ENCODE peak calls at places on chromosomes 11 and 22, in five cellular contexts. S is H9, N is mesenchymal stem cell, F is trophoblast cell, A is H1. G is an unnamed sample.

GRCh38 chr22:43443072-43443471 is 31.3 kb downstream of the MPPED1 start:
- DNase-seq in S (no peak), N (no peak), F (no peak), A (no peak), G (no peak)

GRCh38 chr11:37343279-37343678 is 745.2 kb upstream of the RAG2 start:
- DNase-seq in S (no peak), N (no peak), F (no peak), A (no peak), G (no peak)

GRCh38 chr11:103929168-103929903 is 107.1 kb upstream of the DDI1 start:
- DNase-seq in S (no peak), N (no peak), F (no peak), A (no peak), G (no peak)

GRCh38 chr11:2558402-2558801 is 113.6 kb downstream of the KCNQ1 start:
- DNase-seq in S (no peak), N (no peak), F (no peak), A (no peak), G (no peak)

GRCh38 chr22:17969732-17970131 is 54.6 kb downstream of the MICAL3 start:
- DNase-seq in S (no peak), N (peak), F (peak), A (no peak), G (no peak)

GRCh38 chr11:125348704-125349635 is 147.1 kb downstream of the FEZ1 start:
- DNase-seq in S (peak), N (peak), F (peak), A (peak), G (no peak)

GRCh38 chr11:15622231-15622890 is 507.6 kb downstream of the INSC start:
- DNase-seq in S (peak), N (no peak), F (no peak), A (no peak), G (peak)

GRCh38 chr11:121406291-121406690 is 45.8 kb upstream of the SORL1 start:
- DNase-seq in S (peak), N (no peak), F (no peak), A (no peak), G (no peak)

GRCh38 chr11:9527481-9528140 is 45.9 kb upstream of the WEE1 start:
- DNase-seq in S (no peak), N (no peak), F (no peak), A (no peak), G (no peak)

GRCh38 chr11:841981-842369 is 354 bp downstream of the POLR2L start:
- DNase-seq in S (no peak), N (no peak), F (no peak), A (no peak), G (no peak)

GRCh38 chr11:113675003-113675471 is 31.1 kb downstream of the TMPRSS5 start:
- DNase-seq in S (no peak), N (peak), F (no peak), A (no peak), G (no peak)

GRCh38 chr22:23218867-23219251 is 38.5 kb downstream of the BCR start:
- DNase-seq in S (peak), N (peak), F (no peak), A (no peak), G (no peak)

GRCh38 chr11:38446336-38446735 is 1848.3 kb upstream of the RAG2 start:
- DNase-seq in S (no peak), N (no peak), F (no peak), A (no peak), G (no peak)

GRCh38 chr11:123560001-123560400 is 94.4 kb downstream of the SCN3B start:
- DNase-seq in S (no peak), N (peak), F (no peak), A (no peak), G (no peak)

GRCh38 chr11:81548123-81548522 is 1185.5 kb downstream of the FAM181B start:
- DNase-seq in S (no peak), N (no peak), F (no peak), A (no peak), G (no peak)

GRCh38 chr11:2295971-2296912 is 5.5 kb downstream of the C11orf21 start:
- DNase-seq in S (peak), N (no peak), F (no peak), A (no peak), G (no peak)

DNA sequence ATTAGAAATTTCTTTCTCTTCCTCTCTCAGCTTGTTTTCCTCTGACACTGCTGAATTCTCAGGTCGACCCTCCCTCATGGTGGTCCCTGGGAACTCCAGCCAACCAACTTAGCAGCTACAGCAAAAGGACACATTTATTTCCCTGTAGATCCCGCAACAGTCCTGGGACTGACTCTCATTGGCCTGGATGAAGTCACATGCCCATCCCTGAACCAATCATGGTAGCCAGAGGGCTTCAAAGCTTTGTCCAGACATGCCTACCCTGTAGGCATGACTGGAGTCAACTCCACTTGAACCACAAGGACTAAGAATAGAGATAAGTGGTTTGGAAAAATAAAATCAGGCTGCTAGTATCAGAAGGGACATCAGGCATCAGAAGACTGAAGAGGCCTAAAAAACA is 84.6 kb upstream of the LRRC55 start:
- DNase-seq in S (no peak), N (no peak), F (no peak), A (no peak), G (no peak)
- H2BK12ac ChIP-seq in S (no peak), N (no peak), F (no peak), A (no peak), G (no peak)

DNA sequence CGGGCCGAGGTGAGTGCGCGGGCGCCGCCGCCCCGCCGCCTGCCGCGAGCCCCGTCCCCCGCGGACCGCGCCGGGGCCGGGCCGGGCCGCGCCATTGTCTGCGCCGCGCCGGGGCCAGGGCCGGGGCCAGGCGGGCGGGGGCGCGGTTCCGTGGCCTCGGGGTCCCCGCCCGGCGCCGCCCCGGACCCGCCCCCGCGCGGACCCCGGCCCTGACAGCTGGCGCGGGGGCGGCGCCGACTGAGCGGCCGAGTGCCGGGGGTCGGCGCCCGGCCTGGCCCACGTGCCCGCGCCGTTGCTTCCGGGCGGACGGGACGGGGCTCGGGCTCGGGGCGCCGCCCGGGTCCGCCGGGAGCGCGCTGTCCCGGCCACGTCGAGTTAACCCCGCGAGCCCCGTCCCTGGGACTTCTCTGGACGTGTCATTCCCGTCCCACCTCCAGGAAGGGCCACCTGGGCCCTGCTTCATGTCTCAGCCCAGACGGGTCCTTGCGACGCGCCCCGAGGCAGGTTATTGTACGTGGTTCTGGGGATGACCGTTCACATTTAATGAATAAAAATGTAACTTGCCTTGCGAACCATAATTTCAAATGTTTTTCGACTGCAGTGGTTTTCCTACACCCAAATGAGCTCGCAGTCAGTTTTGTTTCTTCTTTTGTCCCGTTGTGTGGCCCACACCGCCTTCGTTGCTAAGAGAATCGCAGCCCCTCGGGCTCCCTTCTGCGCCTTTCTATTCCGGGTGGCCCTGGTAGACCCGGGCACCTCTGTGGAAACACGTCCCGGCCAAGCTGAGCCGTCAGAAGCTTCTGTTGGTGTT is 542 bp downstream of the ZBED4 start:
- DNase-seq in S (peak), N (peak), F (peak), A (peak), G (peak)
- H2BK12ac ChIP-seq in S (no peak), N (peak), F (no peak), A (no peak), G (no peak)

GRCh38 chr11:62130498-62131464 is 7.0 kb downstream of the INCENP start:
- DNase-seq in S (no peak), N (no peak), F (no peak), A (no peak), G (no peak)

GRCh38 chr11:62129610-62130497 is 6.0 kb downstream of the INCENP start:
- DNase-seq in S (no peak), N (no peak), F (no peak), A (no peak), G (no peak)

GRCh38 chr11:62132689-62133293 is 9.0 kb downstream of the INCENP start:
- DNase-seq in S (no peak), N (no peak), F (no peak), A (no peak), G (no peak)

GRCh38 chr11:62132188-62132587 is 8.4 kb downstream of the INCENP start:
- DNase-seq in S (no peak), N (no peak), F (no peak), A (no peak), G (no peak)

GRCh38 chr11:62133328-62134065 is 9.7 kb downstream of the INCENP start:
- DNase-seq in S (no peak), N (no peak), F (no peak), A (no peak), G (no peak)
- H2BK12ac ChIP-seq in S (no peak), N (no peak), F (no peak), A (no peak), G (no peak)

GRCh38 chr22:31613904-31614296 is 48.1 kb downstream of the PISD start:
- DNase-seq in S (no peak), N (no peak), F (no peak), A (no peak), G (no peak)
- H2BK12ac ChIP-seq in S (no peak), N (no peak), F (no peak), A (no peak), G (peak)

GRCh38 chr22:34645375-34645774 is 420.6 kb upstream of the ISX start:
- DNase-seq in S (peak), N (no peak), F (no peak), A (peak), G (no peak)
- H2BK12ac ChIP-seq in S (no peak), N (no peak), F (no peak), A (no peak), G (no peak)

GRCh38 chr22:31246687-31247086 is 34.6 kb downstream of the LIMK2 start:
- DNase-seq in S (no peak), N (no peak), F (no peak), A (no peak), G (no peak)
- H2BK12ac ChIP-seq in S (no peak), N (peak), F (peak), A (no peak), G (no peak)

G was measured in neuronal stem cell.